ENCODE peak calls at places on chromosomes 2 and 18, in six cellular contexts. One of them, this sample, is unnamed.

GRCh38 chr2:70767094-70767698 is 804 bp downstream of the ADD2 start:
- DNase-seq in OCI-LY7: no peak
- DNase-seq in lower leg skin: no peak
- DNase-seq in astrocyte of the spinal cord: no peak
- DNase-seq in lower lobe of right lung: peak
- DNase-seq in Calu3: no peak
- DNase-seq in this sample: peak

GRCh38 chr2:95262896-95263542 is 11.2 kb upstream of the PROM2 start:
- DNase-seq in OCI-LY7: no peak
- DNase-seq in lower leg skin: no peak
- DNase-seq in astrocyte of the spinal cord: no peak
- DNase-seq in lower lobe of right lung: no peak
- DNase-seq in Calu3: no peak
- DNase-seq in this sample: no peak

GRCh38 chr2:133608291-133608690 is 40.0 kb upstream of the NCKAP5 start:
- DNase-seq in OCI-LY7: no peak
- DNase-seq in lower leg skin: no peak
- DNase-seq in astrocyte of the spinal cord: no peak
- DNase-seq in lower lobe of right lung: no peak
- DNase-seq in Calu3: no peak
- DNase-seq in this sample: no peak

GRCh38 chr18:73556904-73557303 is 590.7 kb downstream of the FBXO15 start:
- DNase-seq in OCI-LY7: no peak
- DNase-seq in lower leg skin: no peak
- DNase-seq in astrocyte of the spinal cord: no peak
- DNase-seq in lower lobe of right lung: no peak
- DNase-seq in Calu3: no peak
- DNase-seq in this sample: no peak

GRCh38 chr2:74864728-74865722 is 31.1 kb downstream of the HK2 start:
- DNase-seq in OCI-LY7: no peak
- DNase-seq in lower leg skin: no peak
- DNase-seq in astrocyte of the spinal cord: peak
- DNase-seq in lower lobe of right lung: peak
- DNase-seq in Calu3: peak
- DNase-seq in this sample: no peak

GRCh38 chr2:235598842-235599531 is 105.1 kb downstream of the AGAP1 start:
- DNase-seq in OCI-LY7: no peak
- DNase-seq in lower leg skin: no peak
- DNase-seq in astrocyte of the spinal cord: no peak
- DNase-seq in lower lobe of right lung: no peak
- DNase-seq in Calu3: no peak
- DNase-seq in this sample: no peak

GRCh38 chr18:49303376-49303775 is 157.1 kb downstream of the DYM start:
- DNase-seq in OCI-LY7: no peak
- DNase-seq in lower leg skin: no peak
- DNase-seq in astrocyte of the spinal cord: no peak
- DNase-seq in lower lobe of right lung: no peak
- DNase-seq in Calu3: no peak
- DNase-seq in this sample: no peak

GRCh38 chr2:161173541-161174194 is 13.4 kb downstream of the TANK start:
- DNase-seq in OCI-LY7: no peak
- DNase-seq in lower leg skin: no peak
- DNase-seq in astrocyte of the spinal cord: no peak
- DNase-seq in lower lobe of right lung: no peak
- DNase-seq in Calu3: no peak
- DNase-seq in this sample: no peak

GRCh38 chr2:110106642-110107041 is 9.0 kb downstream of the MALL start:
- DNase-seq in OCI-LY7: no peak
- DNase-seq in lower leg skin: no peak
- DNase-seq in astrocyte of the spinal cord: peak
- DNase-seq in lower lobe of right lung: peak
- DNase-seq in Calu3: no peak
- DNase-seq in this sample: no peak

GRCh38 chr2:55152475-55153422 is 79.3 kb downstream of the CLHC1 start:
- DNase-seq in OCI-LY7: no peak
- DNase-seq in lower leg skin: no peak
- DNase-seq in astrocyte of the spinal cord: no peak
- DNase-seq in lower lobe of right lung: no peak
- DNase-seq in Calu3: no peak
- DNase-seq in this sample: no peak

GRCh38 chr2:192265751-192266150 is 71.0 kb upstream of the TMEFF2 start:
- DNase-seq in OCI-LY7: no peak
- DNase-seq in lower leg skin: no peak
- DNase-seq in astrocyte of the spinal cord: peak
- DNase-seq in lower lobe of right lung: no peak
- DNase-seq in Calu3: no peak
- DNase-seq in this sample: no peak

GRCh38 chr18:12989397-12990127 is 1.6 kb upstream of the CEP192 start:
- DNase-seq in OCI-LY7: no peak
- DNase-seq in lower leg skin: no peak
- DNase-seq in astrocyte of the spinal cord: no peak
- DNase-seq in lower lobe of right lung: no peak
- DNase-seq in Calu3: no peak
- DNase-seq in this sample: no peak

GRCh38 chr2:76711490-76711889 is 810.7 kb downstream of the LRRTM4 start:
- DNase-seq in OCI-LY7: no peak
- DNase-seq in lower leg skin: no peak
- DNase-seq in astrocyte of the spinal cord: no peak
- DNase-seq in lower lobe of right lung: no peak
- DNase-seq in Calu3: no peak
- DNase-seq in this sample: no peak

GRCh38 chr2:128416781-128417180 is 98.1 kb upstream of the HS6ST1 start:
- DNase-seq in OCI-LY7: no peak
- DNase-seq in lower leg skin: peak
- DNase-seq in astrocyte of the spinal cord: no peak
- DNase-seq in lower lobe of right lung: no peak
- DNase-seq in Calu3: no peak
- DNase-seq in this sample: no peak

GRCh38 chr2:216918088-216918680 is 58.3 kb upstream of the TNP1 start:
- DNase-seq in OCI-LY7: no peak
- DNase-seq in lower leg skin: peak
- DNase-seq in astrocyte of the spinal cord: peak
- DNase-seq in lower lobe of right lung: no peak
- DNase-seq in Calu3: no peak
- DNase-seq in this sample: no peak

GRCh38 chr18:3273042-3273441 is 11.1 kb downstream of the MYL12B start:
- DNase-seq in OCI-LY7: no peak
- DNase-seq in lower leg skin: no peak
- DNase-seq in astrocyte of the spinal cord: no peak
- DNase-seq in lower lobe of right lung: no peak
- DNase-seq in Calu3: no peak
- DNase-seq in this sample: no peak

GRCh38 chr2:20541651-20542050 is 94.8 kb downstream of the RHOB start:
- DNase-seq in OCI-LY7: no peak
- DNase-seq in lower leg skin: no peak
- DNase-seq in astrocyte of the spinal cord: no peak
- DNase-seq in lower lobe of right lung: no peak
- DNase-seq in Calu3: no peak
- DNase-seq in this sample: no peak

GRCh38 chr2:64606495-64607363 is 47.0 kb downstream of the SERTAD2 start:
- DNase-seq in OCI-LY7: peak
- DNase-seq in lower leg skin: peak
- DNase-seq in astrocyte of the spinal cord: no peak
- DNase-seq in lower lobe of right lung: peak
- DNase-seq in Calu3: peak
- DNase-seq in this sample: peak

GRCh38 chr18:54358495-54358793 is 738 bp downstream of the C18orf54 start:
- DNase-seq in OCI-LY7: no peak
- DNase-seq in lower leg skin: peak
- DNase-seq in astrocyte of the spinal cord: peak
- DNase-seq in lower lobe of right lung: no peak
- DNase-seq in Calu3: no peak
- DNase-seq in this sample: no peak

GRCh38 chr2:135004005-135004746 is 43.1 kb downstream of the MAP3K19 start:
- DNase-seq in OCI-LY7: peak
- DNase-seq in lower leg skin: peak
- DNase-seq in astrocyte of the spinal cord: peak
- DNase-seq in lower lobe of right lung: peak
- DNase-seq in Calu3: peak
- DNase-seq in this sample: peak

GRCh38 chr2:63520793-63521192 is 67.5 kb downstream of the WDPCP start:
- DNase-seq in OCI-LY7: no peak
- DNase-seq in lower leg skin: no peak
- DNase-seq in astrocyte of the spinal cord: no peak
- DNase-seq in lower lobe of right lung: no peak
- DNase-seq in Calu3: no peak
- DNase-seq in this sample: no peak

GRCh38 chr18:57839942-57840381 is 36.8 kb upstream of the ATP8B1 start:
- DNase-seq in OCI-LY7: no peak
- DNase-seq in lower leg skin: no peak
- DNase-seq in astrocyte of the spinal cord: peak
- DNase-seq in lower lobe of right lung: no peak
- DNase-seq in Calu3: no peak
- DNase-seq in this sample: no peak

DNA sequence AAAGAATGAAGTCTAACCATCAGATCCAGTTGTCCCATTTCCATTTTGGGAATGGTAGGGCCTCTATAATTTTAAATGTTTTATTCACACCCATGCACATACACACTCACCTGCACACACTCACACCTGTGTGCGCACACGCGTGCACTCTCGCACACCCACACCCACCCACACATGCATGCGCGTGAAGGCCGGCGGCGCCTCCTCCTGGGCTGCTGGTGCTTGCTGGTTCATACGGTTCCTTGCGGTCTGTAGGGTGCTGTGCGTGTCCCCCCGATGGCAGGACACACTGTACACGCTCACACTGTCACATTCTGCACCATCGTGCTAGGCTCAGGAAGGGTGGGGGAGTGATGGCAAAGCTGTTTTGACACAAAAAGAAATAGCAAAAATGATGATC is 63.2 kb downstream of the TSHZ1 start:
- DNase-seq in OCI-LY7: no peak
- DNase-seq in lower leg skin: no peak
- DNase-seq in astrocyte of the spinal cord: no peak
- DNase-seq in lower lobe of right lung: no peak
- DNase-seq in Calu3: no peak
- DNase-seq in this sample: no peak
- TF ChIP-seq CTCF in OCI-LY7: no peak
- TF ChIP-seq CTCF in lower leg skin: no peak
- TF ChIP-seq CTCF in astrocyte of the spinal cord: no peak
- TF ChIP-seq CTCF in lower lobe of right lung: no peak
- TF ChIP-seq CTCF in Calu3: no peak
- TF ChIP-seq CTCF in this sample: no peak

GRCh38 chr18:80154293-80154692 is 45.2 kb downstream of the ADNP2 start:
- DNase-seq in OCI-LY7: peak
- DNase-seq in lower leg skin: no peak
- DNase-seq in astrocyte of the spinal cord: no peak
- DNase-seq in lower lobe of right lung: no peak
- DNase-seq in Calu3: peak
- DNase-seq in this sample: peak
- TF ChIP-seq CTCF in OCI-LY7: peak
- TF ChIP-seq CTCF in lower leg skin: no peak
- TF ChIP-seq CTCF in astrocyte of the spinal cord: peak
- TF ChIP-seq CTCF in lower lobe of right lung: peak
- TF ChIP-seq CTCF in Calu3: no peak
- TF ChIP-seq CTCF in this sample: peak

DNA sequence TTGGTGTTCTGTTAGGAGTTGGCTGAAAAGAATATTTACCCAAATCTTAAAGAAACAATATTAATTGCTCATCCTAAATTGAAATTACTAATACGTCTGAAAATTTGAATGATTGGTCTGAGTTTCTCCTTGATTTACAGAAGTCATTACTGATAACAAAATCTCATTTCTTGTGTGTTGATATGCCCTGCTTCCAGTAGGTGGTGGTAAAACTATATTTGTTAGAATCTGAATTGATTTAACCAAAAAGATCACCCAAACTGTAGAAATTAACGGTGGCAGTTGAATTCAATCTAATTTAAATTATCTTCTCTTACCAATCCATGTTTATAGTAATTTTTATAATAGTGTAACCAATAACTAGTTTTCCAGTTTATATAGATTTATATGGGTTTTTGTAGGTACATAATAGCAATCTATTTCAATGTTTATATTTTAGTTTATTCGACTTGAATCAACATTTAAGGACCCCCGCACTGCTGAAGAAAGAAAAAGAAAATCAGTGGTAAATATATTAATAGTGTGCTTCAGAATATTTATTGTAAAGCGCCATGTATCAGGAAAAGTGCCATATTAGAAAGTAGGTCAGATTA is 38.3 kb downstream of the PAPOLG start:
- DNase-seq in OCI-LY7: peak
- DNase-seq in lower leg skin: no peak
- DNase-seq in astrocyte of the spinal cord: peak
- DNase-seq in lower lobe of right lung: no peak
- DNase-seq in Calu3: no peak
- DNase-seq in this sample: peak
- TF ChIP-seq CTCF in OCI-LY7: peak
- TF ChIP-seq CTCF in lower leg skin: no peak
- TF ChIP-seq CTCF in astrocyte of the spinal cord: peak
- TF ChIP-seq CTCF in lower lobe of right lung: peak
- TF ChIP-seq CTCF in Calu3: no peak
- TF ChIP-seq CTCF in this sample: peak

GRCh38 chr18:45738660-45739059 is 14.7 kb downstream of the SLC14A1 start:
- DNase-seq in OCI-LY7: no peak
- DNase-seq in lower leg skin: no peak
- DNase-seq in astrocyte of the spinal cord: no peak
- DNase-seq in lower lobe of right lung: no peak
- DNase-seq in Calu3: no peak
- DNase-seq in this sample: no peak
- TF ChIP-seq CTCF in OCI-LY7: no peak
- TF ChIP-seq CTCF in lower leg skin: no peak
- TF ChIP-seq CTCF in astrocyte of the spinal cord: no peak
- TF ChIP-seq CTCF in lower lobe of right lung: no peak
- TF ChIP-seq CTCF in Calu3: no peak
- TF ChIP-seq CTCF in this sample: no peak

GRCh38 chr2:231707625-231708049 is 688 bp upstream of the PTMA start:
- DNase-seq in OCI-LY7: no peak
- DNase-seq in lower leg skin: peak
- DNase-seq in astrocyte of the spinal cord: no peak
- DNase-seq in lower lobe of right lung: no peak
- DNase-seq in Calu3: no peak
- DNase-seq in this sample: no peak

GRCh38 chr2:231709981-231710750 is 1.8 kb downstream of the PTMA start:
- DNase-seq in OCI-LY7: peak
- DNase-seq in lower leg skin: peak
- DNase-seq in astrocyte of the spinal cord: peak
- DNase-seq in lower lobe of right lung: peak
- DNase-seq in Calu3: peak
- DNase-seq in this sample: peak

GRCh38 chr2:231708050-231708772 is at the start of gene PTMA:
- DNase-seq in OCI-LY7: peak
- DNase-seq in lower leg skin: peak
- DNase-seq in astrocyte of the spinal cord: peak
- DNase-seq in lower lobe of right lung: peak
- DNase-seq in Calu3: peak
- DNase-seq in this sample: peak

GRCh38 chr2:231709636-231709980 is 1.3 kb downstream of the PTMA start:
- DNase-seq in OCI-LY7: peak
- DNase-seq in lower leg skin: peak
- DNase-seq in astrocyte of the spinal cord: no peak
- DNase-seq in lower lobe of right lung: peak
- DNase-seq in Calu3: peak
- DNase-seq in this sample: no peak

GRCh38 chr2:231708773-231709635 is 679 bp downstream of the PTMA start:
- DNase-seq in OCI-LY7: peak
- DNase-seq in lower leg skin: no peak
- DNase-seq in astrocyte of the spinal cord: peak
- DNase-seq in lower lobe of right lung: peak
- DNase-seq in Calu3: peak
- DNase-seq in this sample: no peak
- TF ChIP-seq CTCF in OCI-LY7: peak
- TF ChIP-seq CTCF in lower leg skin: no peak
- TF ChIP-seq CTCF in astrocyte of the spinal cord: no peak
- TF ChIP-seq CTCF in lower lobe of right lung: peak
- TF ChIP-seq CTCF in Calu3: no peak
- TF ChIP-seq CTCF in this sample: peak

This sample was measured in GM13977.